ENCODE peak calls at places on chromosomes 11 and 22, in seven cellular contexts. D is neuronal stem cell, X is mesendoderm, T is trophoblast cell, S is H9, E is mesenchymal stem cell, M is H1. Z is an unnamed sample.

GRCh38 chr11:40130427-40130826 is 1329.0 kb downstream of the LRRC4C start:
- DNase-seq in D (peak; percentile 1), X (peak; percentile 81), T (no peak), S (peak; percentile 47), E (peak; percentile 17), M (no peak), Z (no peak)

GRCh38 chr11:73391665-73392064 is 15.5 kb downstream of the RELT start:
- DNase-seq in D (no peak), X (no peak), T (no peak), S (no peak), E (no peak), M (no peak), Z (no peak)

GRCh38 chr22:22683668-22684361 is 39.4 kb downstream of the GGTLC2 start:
- DNase-seq in D (no peak), X (no peak), T (no peak), S (no peak), E (no peak), M (no peak), Z (no peak)

GRCh38 chr11:102476812-102477211 is 24.2 kb upstream of the TMEM123 start:
- DNase-seq in D (no peak), X (no peak), T (no peak), S (no peak), E (no peak), M (no peak), Z (peak; percentile 22)

GRCh38 chr11:76808996-76809395 is 25.8 kb downstream of the TSKU start:
- DNase-seq in D (no peak), X (no peak), T (no peak), S (no peak), E (no peak), M (no peak), Z (no peak)

GRCh38 chr11:7457211-7457610 is 28.1 kb upstream of the OLFML1 start:
- DNase-seq in D (no peak), X (peak; percentile 44), T (no peak), S (no peak), E (no peak), M (no peak), Z (no peak)

GRCh38 chr11:110715541-110715940 is 3.3 kb upstream of the ARHGAP20 start:
- DNase-seq in D (no peak), X (no peak), T (no peak), S (no peak), E (peak; percentile 32), M (no peak), Z (peak; percentile 86)

GRCh38 chr11:7019500-7020182 is 505 bp downstream of the ZNF214 start:
- DNase-seq in D (no peak), X (peak; percentile 46), T (no peak), S (peak; percentile 38), E (no peak), M (no peak), Z (peak; percentile 20)

GRCh38 chr22:30312053-30312452 is 14.7 kb downstream of the TBC1D10A start:
- DNase-seq in D (no peak), X (no peak), T (peak; percentile 90), S (no peak), E (peak; percentile 82), M (no peak), Z (peak; percentile 83)

GRCh38 chr22:49685686-49686085 is 142.0 kb downstream of the BRD1 start:
- DNase-seq in D (no peak), X (no peak), T (no peak), S (peak; percentile 20), E (no peak), M (no peak), Z (no peak)

GRCh38 chr22:45884201-45885067 is 92.5 kb downstream of the WNT7B start:
- DNase-seq in D (no peak), X (no peak), T (no peak), S (peak; percentile 24), E (no peak), M (no peak), Z (no peak)

GRCh38 chr11:68412593-68413475 is 47.7 kb upstream of the PPP6R3 start:
- DNase-seq in D (no peak), X (no peak), T (no peak), S (no peak), E (peak; percentile 73), M (no peak), Z (peak; percentile 11)

GRCh38 chr11:33500865-33501479 is 199.7 kb downstream of the C11orf91 start:
- DNase-seq in D (peak; percentile 62), X (peak; percentile 61), T (no peak), S (no peak), E (peak; percentile 55), M (no peak), Z (peak; percentile 65)

DNA sequence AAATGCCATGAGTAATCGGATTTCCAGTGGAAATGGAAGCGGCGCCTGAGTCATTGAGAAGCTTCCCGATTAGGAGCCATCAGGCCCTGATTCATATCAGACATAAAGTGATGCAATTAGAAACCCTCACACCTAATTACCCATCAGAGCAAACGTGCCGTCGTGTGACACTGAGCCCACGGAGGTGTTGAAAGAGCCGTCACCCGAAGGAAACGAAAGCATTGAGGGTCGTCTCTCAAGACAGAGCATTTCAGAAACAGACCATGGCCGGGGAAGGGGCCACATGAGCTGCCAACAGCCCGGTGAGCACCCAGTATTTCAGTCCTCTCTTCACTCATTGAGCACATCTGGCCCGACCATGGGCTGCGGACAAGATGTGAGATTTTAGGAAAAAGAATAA is 829.3 kb downstream of the TBC1D22A start:
- DNase-seq in D (no peak), X (no peak), T (no peak), S (no peak), E (no peak), M (no peak), Z (no peak)
- H2AK5ac ChIP-seq in D (no peak overlapping the region), X (no peak overlapping the region), T (no peak overlapping the region), S (no peak overlapping the region), E (no peak overlapping the region), M (no peak overlapping the region), Z (no peak overlapping the region)

DNA sequence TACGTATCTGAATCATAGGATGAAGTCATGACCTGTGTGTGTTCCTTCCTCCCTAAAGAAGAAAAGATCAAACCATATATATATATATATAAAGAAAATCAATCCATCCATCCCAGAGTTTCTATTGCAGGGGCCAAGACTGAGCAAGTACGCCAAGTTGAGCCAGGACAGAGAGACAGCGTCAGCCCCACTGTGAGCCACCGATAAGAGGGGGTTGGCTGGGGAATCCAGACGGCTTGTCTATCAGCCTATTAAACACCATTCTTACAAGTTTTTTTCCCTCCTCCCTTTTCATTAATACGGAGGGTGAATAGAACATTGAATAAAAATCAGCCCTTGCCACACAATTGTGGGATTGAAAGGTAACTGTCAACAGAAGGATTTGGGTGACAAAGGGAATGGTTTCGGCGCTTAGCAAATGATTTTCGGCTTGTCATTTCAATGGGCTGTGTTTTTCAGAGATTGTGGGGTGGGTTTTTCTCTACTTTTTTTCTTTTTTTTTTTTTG is 243.9 kb downstream of the MN1 start:
- DNase-seq in D (no peak), X (peak; percentile 29), T (no peak), S (no peak), E (no peak), M (no peak), Z (no peak)
- H2AK5ac ChIP-seq in D (no peak overlapping the region), X (no peak overlapping the region), T (no peak overlapping the region), S (no peak overlapping the region), E (no peak overlapping the region), M (no peak overlapping the region), Z (no peak overlapping the region)

DNA sequence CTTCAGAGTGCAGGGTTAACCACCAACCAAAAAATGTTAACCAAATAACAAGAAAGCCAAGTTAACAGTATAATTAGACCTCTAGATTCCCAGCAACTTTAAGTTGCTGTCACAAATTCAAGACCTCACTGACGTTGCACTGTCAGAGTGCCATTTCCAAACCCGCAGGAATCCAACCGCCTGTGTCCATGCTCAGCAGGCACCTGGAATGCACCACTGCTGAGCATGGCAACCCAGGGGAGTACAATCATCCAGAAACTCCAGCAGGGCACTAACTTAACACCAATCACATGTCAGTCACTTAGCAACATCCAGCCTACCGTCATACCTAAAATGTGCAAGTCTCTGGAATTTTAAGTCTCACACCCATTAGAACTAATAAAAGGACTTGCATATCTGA is 48.9 kb downstream of the SMCO4 start:
- DNase-seq in D (no peak), X (no peak), T (peak; percentile 74), S (no peak), E (no peak), M (no peak), Z (no peak)
- H2AK5ac ChIP-seq in D (no peak overlapping the region), X (no peak overlapping the region), T (no peak overlapping the region), S (no peak overlapping the region), E (no peak overlapping the region), M (no peak overlapping the region), Z (no peak overlapping the region)

DNA sequence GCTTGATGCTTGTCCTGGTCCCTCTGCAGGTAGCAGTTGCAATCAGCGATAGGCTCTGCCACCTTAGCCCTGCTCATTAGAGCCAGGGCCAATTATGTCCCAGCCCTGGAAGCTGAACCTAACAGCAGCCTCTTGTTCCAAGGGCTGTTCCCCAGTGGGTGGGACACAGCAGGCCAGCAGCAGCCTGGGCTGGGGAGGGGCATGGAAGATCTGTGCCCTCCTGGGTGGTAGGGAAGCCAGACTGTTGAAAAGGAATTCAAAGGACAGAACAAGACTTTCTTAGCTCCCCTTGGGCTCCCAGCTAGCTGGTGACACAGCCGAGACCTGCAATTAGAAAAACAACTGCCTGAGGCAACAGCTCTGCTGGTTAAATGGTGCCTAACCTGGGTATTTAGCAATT is 17.4 kb downstream of the DRD2 start:
- DNase-seq in D (peak; percentile 40), X (peak; percentile 52), T (no peak), S (peak; percentile 59), E (no peak), M (no peak), Z (no peak)
- H2AK5ac ChIP-seq in D (no peak overlapping the region), X (no peak overlapping the region), T (no peak overlapping the region), S (no peak overlapping the region), E (no peak overlapping the region), M (no peak overlapping the region), Z (no peak overlapping the region)

GRCh38 chr11:66918751-66919150 is 39.4 kb downstream of the PC start:
- DNase-seq in D (no peak), X (no peak), T (no peak), S (no peak), E (no peak), M (no peak), Z (no peak)
- H2AK5ac ChIP-seq in D (no peak overlapping the region), X (no peak overlapping the region), T (no peak overlapping the region), S (no peak overlapping the region), E (peak overlapping the region; percentile 74), M (no peak overlapping the region), Z (no peak overlapping the region)

GRCh38 chr22:41818011-41818410 is 14.9 kb upstream of the SREBF2 start:
- DNase-seq in D (no peak), X (no peak), T (peak; percentile 84), S (no peak), E (no peak), M (no peak), Z (no peak)

GRCh38 chr22:41816871-41817270 is 16.0 kb upstream of the SREBF2 start:
- DNase-seq in D (no peak), X (no peak), T (peak; percentile 72), S (no peak), E (no peak), M (no peak), Z (no peak)

GRCh38 chr22:41816241-41816640 is 15.8 kb downstream of the CCDC134 start:
- DNase-seq in D (no peak), X (no peak), T (peak; percentile 89), S (no peak), E (no peak), M (no peak), Z (no peak)

GRCh38 chr22:41820447-41820846 is 12.5 kb upstream of the SREBF2 start:
- DNase-seq in D (no peak), X (no peak), T (no peak), S (no peak), E (no peak), M (no peak), Z (no peak)

GRCh38 chr22:41818596-41818995 is 14.3 kb upstream of the SREBF2 start:
- DNase-seq in D (no peak), X (no peak), T (no peak), S (no peak), E (no peak), M (no peak), Z (no peak)
- H2AK5ac ChIP-seq in D (no peak overlapping the region), X (no peak overlapping the region), T (no peak overlapping the region), S (no peak overlapping the region), E (no peak overlapping the region), M (no peak overlapping the region), Z (no peak overlapping the region)